ENCODE peak calls at places on chromosomes 6 and 20, in four cellular contexts. D is SK-N-SH; W is CD8-positive, alpha-beta memory T cell; P is aorta. B is an unnamed sample. For H3K4me1 and H3K36me3, the result is how much of the 10 kb centered on the place peaks cover.

GRCh38 chr6:146913842-146914562 is 290.2 kb upstream of the STXBP5 start:
- DNase-seq in P (peak), W (no peak), D (peak), B (peak)

GRCh38 chr6:37502703-37503485 is 3.2 kb upstream of the CCDC167 start:
- DNase-seq in P (no peak), D (no peak), W (peak), B (no peak)

GRCh38 chr6:43222418-43223059 is 6.7 kb downstream of the DNPH1 start:
- DNase-seq in W (no peak), P (no peak), D (no peak), B (no peak)

GRCh38 chr6:27288136-27289044 is 23.7 kb downstream of the POM121L2 start:
- DNase-seq in W (no peak), D (no peak), P (no peak), B (no peak)

GRCh38 chr6:43753570-43754183 is 16.3 kb upstream of the VEGFA start:
- DNase-seq in W (no peak), P (no peak), D (no peak), B (no peak)

GRCh38 chr6:12022903-12023522 is 10.9 kb downstream of the HIVEP1 start:
- DNase-seq in P (no peak), W (no peak), D (peak), B (no peak)

GRCh38 chr20:39960522-39961420 is 728.3 kb downstream of the MAFB start:
- DNase-seq in P (no peak), W (no peak), D (peak), B (no peak)

GRCh38 chr20:46647469-46647868 is 3.8 kb downstream of the SLC13A3 start:
- DNase-seq in D (no peak), W (no peak), P (no peak), B (no peak)

GRCh38 chr20:841568-842546 is 8.3 kb downstream of the FAM110A start:
- DNase-seq in P (peak), W (no peak), D (no peak), B (no peak)

GRCh38 chr6:108766419-108766818 is 81.8 kb upstream of the ARMC2 start:
- DNase-seq in D (no peak), P (no peak), W (no peak), B (no peak)

GRCh38 chr6:108767418-108768175 is 80.6 kb upstream of the ARMC2 start:
- DNase-seq in W (no peak), P (no peak), D (no peak), B (no peak)

GRCh38 chr6:108766886-108767285 is 81.3 kb upstream of the ARMC2 start:
- DNase-seq in D (no peak), W (no peak), P (no peak), B (no peak)

GRCh38 chr6:108768792-108769524 is 79.3 kb upstream of the ARMC2 start:
- DNase-seq in D (no peak), P (no peak), W (no peak), B (no peak)

GRCh38 chr6:108768176-108768555 is 80.1 kb upstream of the ARMC2 start:
- DNase-seq in P (no peak), D (no peak), W (no peak), B (no peak)
- H3K4me1 ChIP-seq in P (under half), D (under half), W (under half), B (under half)

GRCh38 chr6:161080263-161080970 is 88.8 kb downstream of the MAP3K4 start:
- DNase-seq in D (no peak), P (no peak), W (peak), B (no peak)

GRCh38 chr6:161074496-161075140 is 83.0 kb downstream of the MAP3K4 start:
- DNase-seq in D (no peak), W (no peak), P (no peak), B (no peak)

GRCh38 chr6:161076211-161076677 is 84.7 kb downstream of the MAP3K4 start:
- DNase-seq in P (no peak), D (no peak), W (peak), B (no peak)

GRCh38 chr6:161082215-161082614 is 90.6 kb downstream of the MAP3K4 start:
- DNase-seq in P (no peak), W (no peak), D (no peak), B (no peak)

DNA sequence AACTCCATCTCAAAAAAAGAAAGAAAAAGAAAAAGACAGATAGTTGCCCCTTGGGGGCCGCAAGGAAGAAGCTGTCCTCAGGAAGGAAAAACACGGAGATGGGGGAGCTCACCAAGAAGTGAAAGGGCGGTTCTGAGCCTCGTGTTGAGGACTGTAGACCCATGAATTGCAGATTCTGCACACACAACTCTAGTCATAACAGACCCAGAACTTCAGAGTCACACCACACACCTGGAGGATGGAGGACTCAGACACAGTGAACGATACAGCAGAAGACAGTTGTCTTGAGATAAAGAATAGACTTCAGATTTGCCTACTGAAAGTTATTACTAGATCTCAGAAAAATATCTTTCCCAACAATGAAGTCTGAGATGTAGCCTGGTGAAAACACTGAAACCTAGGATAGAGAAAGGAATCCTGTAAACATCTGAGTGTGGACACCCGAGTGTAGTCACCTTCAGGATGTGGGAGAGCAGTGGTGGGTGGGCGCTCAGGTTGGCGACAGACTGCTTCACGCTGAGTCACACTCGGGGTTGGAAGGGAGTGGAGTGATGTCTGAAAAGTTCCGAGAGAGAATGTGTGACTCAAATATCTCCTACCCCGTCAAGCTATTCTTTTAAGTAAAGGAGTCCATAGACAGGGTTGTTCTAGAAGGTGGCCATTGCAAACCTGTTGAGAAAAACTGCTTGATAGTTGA is 88.1 kb downstream of the MAP3K4 start:
- DNase-seq in P (no peak), D (no peak), W (peak), B (no peak)
- H3K36me3 ChIP-seq in P (under half), D (under half), W (under half), B (under half)

GRCh38 chr6:31838968-31839367 is 11.4 kb downstream of the HSPA1B start:
- DNase-seq in W (no peak), P (no peak), D (no peak), B (no peak)
- H3K4me3 ChIP-seq in W (no peak), P (no peak), D (no peak), B (no peak)

DNA sequence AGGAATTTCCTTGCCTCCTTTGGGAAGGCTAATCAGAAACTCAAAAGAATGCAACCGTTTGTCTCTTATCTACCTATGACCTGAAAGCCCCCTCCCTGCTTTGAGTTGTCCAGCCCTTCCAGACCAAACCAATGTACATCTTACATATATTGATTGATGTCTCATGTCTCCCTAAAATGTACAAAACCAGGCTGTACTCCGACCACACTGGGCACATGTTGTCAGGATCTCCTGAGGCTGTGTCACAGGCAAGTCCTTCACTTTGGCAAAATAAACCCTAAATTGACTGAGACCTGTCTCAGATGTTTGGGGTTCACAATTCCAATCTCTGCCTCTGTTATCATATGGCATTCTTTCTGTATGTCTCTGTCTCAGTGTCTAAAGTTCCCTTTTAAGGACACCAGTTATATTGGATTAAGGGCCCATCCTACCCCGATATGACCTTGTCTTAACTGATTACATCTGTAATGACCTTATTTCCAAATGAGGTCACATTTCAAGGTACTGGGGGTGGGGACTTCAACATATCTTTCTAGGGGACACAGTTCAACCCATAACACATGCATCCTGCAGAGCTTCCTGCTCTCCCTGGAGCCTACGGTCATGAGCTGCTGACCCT is 513.5 kb upstream of the JARID2 start:
- DNase-seq in D (no peak), P (no peak), W (no peak), B (no peak)
- H3K4me1 ChIP-seq in D (under half), P (under half), W (under half), B (under half)

GRCh38 chr20:38932457-38933120 is 6.4 kb downstream of the FAM83D start:
- DNase-seq in P (no peak), W (no peak), D (no peak), B (no peak)
- H3K36me3 ChIP-seq in P (under half), W (under half), D (under half), B (under half)

GRCh38 chr6:15417811-15418210 is 171.9 kb downstream of the JARID2 start:
- DNase-seq in W (no peak), D (no peak), P (no peak), B (no peak)
- H3K4me3 ChIP-seq in W (no peak), D (no peak), P (no peak), B (no peak)